ENCODE peak calls at places on chromosomes 4 and X, in six cellular contexts. U is prostate gland; W is IMR-90; Y is astrocyte of the spinal cord; K is omental fat pad; Z is CD8-positive, alpha-beta T cell. O is an unnamed sample.

GRCh38 chr4:23680616-23681518 is 209.0 kb downstream of the PPARGC1A start:
- DNase-seq in U (no peak), W (peak; percentile 8), Y (peak; percentile 7), K (no peak), Z (no peak), O (peak; percentile 25)

GRCh38 chrX:74613350-74614192 is 853 bp downstream of the RLIM start:
- DNase-seq in U (peak; percentile 3), W (peak; percentile 29), Y (peak; percentile 32), K (no peak), Z (no peak), O (peak; percentile 24)

GRCh38 chr4:929970-930625 is 2.0 kb downstream of the GAK start:
- DNase-seq in U (no peak), W (peak; percentile 71), Y (no peak), K (no peak), Z (no peak), O (no peak)

GRCh38 chr4:8599657-8600056 is 7.1 kb downstream of the CPZ start:
- DNase-seq in U (no peak), W (peak; percentile 82), Y (peak; percentile 91), K (no peak), Z (no peak), O (no peak)

GRCh38 chr4:94375364-94375763 is 32.7 kb upstream of the HPGDS start:
- DNase-seq in U (no peak), W (no peak), Y (no peak), K (no peak), Z (no peak), O (no peak)

GRCh38 chrX:41984628-41985027 is 61.3 kb upstream of the CASK start:
- DNase-seq in U (peak; percentile 3), W (no peak), Y (no peak), K (no peak), Z (no peak), O (no peak)

GRCh38 chr4:142129931-142130330 is 493.5 kb downstream of the IL15 start:
- DNase-seq in U (no peak), W (no peak), Y (no peak), K (no peak), Z (no peak), O (no peak)

GRCh38 chrX:150406559-150406958 is 43.4 kb downstream of the MAMLD1 start:
- DNase-seq in U (no peak), W (peak; percentile 11), Y (no peak), K (no peak), Z (no peak), O (no peak)

GRCh38 chr4:143375326-143376073 is 38.8 kb downstream of the GAB1 start:
- DNase-seq in U (no peak), W (no peak), Y (no peak), K (no peak), Z (no peak), O (peak; percentile 35)

GRCh38 chr4:24742773-24743676 is 52.3 kb upstream of the SOD3 start:
- DNase-seq in U (no peak), W (no peak), Y (no peak), K (no peak), Z (no peak), O (no peak)

GRCh38 chr4:16264798-16265197 is 38.5 kb upstream of the TAPT1 start:
- DNase-seq in U (no peak), W (peak; percentile 58), Y (peak; percentile 62), K (no peak), Z (no peak), O (peak; percentile 39)

GRCh38 chr4:24853142-24853541 is 57.8 kb downstream of the SOD3 start:
- DNase-seq in U (no peak), W (peak; percentile 40), Y (peak; percentile 64), K (no peak), Z (no peak), O (no peak)

GRCh38 chr4:100106982-100107381 is 83.3 kb downstream of the DDIT4L start:
- DNase-seq in U (no peak), W (no peak), Y (no peak), K (no peak), Z (no peak), O (no peak)

GRCh38 chrX:66638591-66639500 is at the start of gene EDA2R:
- DNase-seq in U (peak; percentile 36), W (peak; percentile 87), Y (peak; percentile 89), K (no peak), Z (no peak), O (peak; percentile 80)

GRCh38 chr4:72666910-72667309 is 97.9 kb upstream of the ADAMTS3 start:
- DNase-seq in U (no peak), W (no peak), Y (no peak), K (no peak), Z (no peak), O (no peak)

GRCh38 chr4:7830747-7831146 is 108.9 kb downstream of the AFAP1 start:
- DNase-seq in U (no peak), W (no peak), Y (no peak), K (no peak), Z (no peak), O (no peak)

GRCh38 chrX:70260104-70260503 is at the start of gene P2RY4:
- DNase-seq in U (no peak), W (no peak), Y (no peak), K (no peak), Z (no peak), O (no peak)

GRCh38 chrX:70264784-70265183 is 3.4 kb upstream of the ARR3 start:
- DNase-seq in U (no peak), W (no peak), Y (no peak), K (no peak), Z (no peak), O (peak; percentile 12)

GRCh38 chrX:70268034-70268433 is at the start of gene ARR3:
- DNase-seq in U (no peak), W (no peak), Y (no peak), K (no peak), Z (no peak), O (no peak)

GRCh38 chrX:70257599-70258288 is 2.3 kb downstream of the P2RY4 start:
- DNase-seq in U (no peak), W (no peak), Y (no peak), K (no peak), Z (no peak), O (no peak)

DNA sequence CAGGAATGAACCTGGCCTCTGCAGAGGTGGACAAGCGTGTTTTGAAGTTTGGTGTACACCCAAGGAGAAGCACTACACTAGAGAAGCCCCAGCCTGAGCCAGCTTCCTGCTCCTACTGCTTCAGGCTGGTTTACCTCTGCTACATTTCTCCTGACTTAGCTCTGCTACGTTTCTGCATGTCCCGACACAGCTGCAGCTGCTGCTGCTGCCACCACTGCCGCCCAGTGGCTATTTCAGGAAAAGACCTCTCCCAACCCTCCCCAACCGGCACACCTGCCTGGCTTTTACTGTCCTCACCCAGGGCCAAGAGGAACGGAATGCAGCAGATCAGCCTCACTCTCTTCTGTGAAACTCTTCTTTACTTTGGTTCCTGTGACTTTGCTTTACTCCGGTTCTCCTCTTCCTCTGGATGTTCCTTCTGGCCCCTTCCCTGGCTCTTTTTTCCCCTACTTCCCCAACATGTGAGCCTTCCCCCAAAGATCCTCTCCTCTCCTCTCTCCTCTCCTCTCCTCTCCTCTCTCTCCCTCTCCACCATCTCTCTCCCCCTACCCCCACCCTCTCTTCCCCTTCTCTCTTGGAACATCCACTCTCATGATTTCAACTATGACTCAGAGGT is 3.1 kb upstream of the P2RY4 start:
- DNase-seq in U (peak; percentile 65), W (peak; percentile 28), Y (peak; percentile 40), K (no peak), Z (no peak), O (peak; percentile 62)
- TF ChIP-seq CTCF in U (no peak), W (peak; percentile 52), Y (peak; percentile 70), K (no peak), Z (no peak), O (peak; percentile 66)

GRCh38 chrX:17744896-17745523 is 7.7 kb downstream of the SCML1 start:
- DNase-seq in U (no peak), W (no peak), Y (peak; percentile 24), K (no peak), Z (no peak), O (no peak)
- TF ChIP-seq CTCF in U (no peak), W (peak; percentile 46), Y (peak; percentile 15), K (no peak), Z (peak; percentile 40), O (peak; percentile 20)

DNA sequence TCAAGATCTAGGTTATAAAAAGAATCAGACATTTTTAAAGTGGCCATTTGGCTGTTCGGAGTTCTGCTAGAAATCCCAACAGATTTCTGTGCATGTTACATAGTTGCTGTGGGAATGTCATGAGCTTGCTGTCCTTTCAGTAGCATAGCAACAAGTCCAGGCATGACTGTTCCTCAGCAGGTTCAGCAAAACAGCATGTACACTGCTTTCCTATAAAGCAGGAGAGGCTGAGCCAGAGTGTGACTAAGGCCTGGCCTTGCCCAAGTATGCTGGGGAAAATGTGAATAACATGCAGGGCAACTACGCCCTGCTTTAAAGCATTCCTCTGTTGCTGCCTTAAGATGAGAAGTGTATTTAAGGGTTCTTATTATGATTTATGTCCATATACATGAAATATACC is 217.1 kb upstream of the SMIM31 start:
- DNase-seq in U (peak; percentile 84), W (peak; percentile 7), Y (peak; percentile 94), K (no peak), Z (no peak), O (peak; percentile 21)
- TF ChIP-seq CTCF in U (no peak), W (no peak), Y (no peak), K (no peak), Z (no peak), O (no peak)

DNA sequence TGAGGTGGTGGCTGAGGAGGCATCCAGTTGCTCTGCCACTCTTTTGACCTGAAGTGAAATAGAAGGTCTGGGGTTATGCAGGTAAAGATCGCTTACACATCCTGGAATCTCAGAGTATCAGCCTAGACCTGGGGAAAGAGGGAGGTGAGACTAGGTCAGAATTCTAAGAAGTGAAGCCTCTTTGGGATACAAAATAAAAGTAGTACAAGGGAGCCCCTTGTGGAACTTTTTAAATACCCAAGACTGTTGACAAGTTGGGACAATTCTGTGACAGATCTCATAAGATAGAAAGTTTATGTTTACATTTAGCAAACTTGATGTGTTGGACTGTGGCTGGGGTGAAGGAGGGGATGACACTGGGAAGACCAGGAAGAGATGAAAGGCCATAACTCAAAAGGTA is 263.2 kb downstream of the SPRY1 start:
- DNase-seq in U (no peak), W (no peak), Y (peak; percentile 26), K (no peak), Z (no peak), O (no peak)
- TF ChIP-seq CTCF in U (no peak), W (peak; percentile 41), Y (peak; percentile 29), K (no peak), Z (peak; percentile 31), O (no peak)

DNA sequence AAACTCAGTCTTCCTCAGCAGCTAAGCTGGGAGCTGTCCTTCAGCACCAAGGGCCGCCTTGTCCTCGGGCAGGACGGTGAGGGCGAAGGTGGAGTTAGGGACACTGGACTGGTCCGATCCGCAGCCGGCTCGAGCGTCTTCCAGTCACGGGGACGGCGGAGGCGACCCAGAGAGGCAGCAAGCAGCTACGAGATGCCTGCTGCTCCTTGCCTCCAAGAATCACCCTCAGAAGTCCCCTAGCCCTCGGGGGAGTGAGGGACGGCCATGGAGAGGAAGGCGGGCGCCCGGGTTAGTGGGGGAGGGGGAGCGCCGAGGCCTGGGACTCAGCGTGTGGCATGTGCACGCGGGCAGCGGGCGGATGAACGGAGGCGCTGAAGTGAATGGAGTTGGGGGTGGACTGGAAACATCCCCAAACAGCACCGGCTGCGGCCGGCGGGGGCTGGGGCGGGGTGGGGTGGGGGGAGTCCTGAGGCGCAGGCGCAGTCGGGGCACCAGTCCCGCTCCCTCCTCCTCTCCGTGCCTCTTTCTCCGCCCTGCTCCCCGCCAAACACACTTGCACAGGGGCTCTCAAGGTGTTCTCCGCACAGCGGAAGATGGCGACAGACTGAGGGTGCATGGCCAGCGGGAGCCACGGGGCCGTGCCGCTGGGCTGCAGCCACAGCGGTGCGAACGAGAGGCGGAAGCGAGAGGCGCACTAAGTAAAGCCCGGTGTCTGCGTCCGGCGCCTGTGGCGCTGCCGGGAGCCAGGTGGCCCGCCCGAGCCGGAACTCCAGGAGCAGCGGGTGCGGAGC is at the start of gene NALF2:
- DNase-seq in U (peak; percentile 33), W (peak; percentile 11), Y (peak; percentile 4), K (no peak), Z (no peak), O (peak; percentile 67)
- TF ChIP-seq CTCF in U (no peak), W (no peak), Y (no peak), K (no peak), Z (no peak), O (no peak)

O was measured in cardiac muscle cell.